ENCODE peak calls at places on chromosomes 1 and 21, in six cellular contexts. A is hepatocyte, Y is T47D, K is activated T-cell treated with anti-CD3 and anti-CD28 coated beads for 1 hour, X is cardiac fibroblast, C is fibroblast of mammary gland. N is an unnamed sample.
A peak's percentile ranks its signal among the peaks of the same experiment; 100 is the strongest.

GRCh38 chr1:14300991-14301703 is 297.3 kb upstream of the KAZN start:
- DNase-seq in A (peak; percentile 60), Y (no peak), K (no peak), X (no peak), C (peak; percentile 4), N (no peak)

GRCh38 chr1:17599301-17600300 is 60.1 kb downstream of the ARHGEF10L start:
- DNase-seq in A (no peak), Y (no peak), K (no peak), X (no peak), C (no peak), N (no peak)

GRCh38 chr1:101236546-101237228 is at the start of gene S1PR1:
- DNase-seq in A (peak; percentile 71), Y (no peak), K (peak; percentile 62), X (peak; percentile 83), C (peak; percentile 48), N (peak; percentile 53)

GRCh38 chr1:95196017-95196416 is 38.0 kb upstream of the RWDD3 start:
- DNase-seq in A (no peak), Y (no peak), K (no peak), X (no peak), C (no peak), N (no peak)

GRCh38 chr1:166905930-166906329 is 29.9 kb upstream of the TADA1 start:
- DNase-seq in A (no peak), Y (peak; percentile 10), K (no peak), X (peak; percentile 47), C (peak; percentile 56), N (no peak)

GRCh38 chr21:32867587-32867986 is 96.0 kb upstream of the PAXBP1 start:
- DNase-seq in A (no peak), Y (no peak), K (no peak), X (no peak), C (no peak), N (no peak)

GRCh38 chr1:219847215-219847855 is 81.0 kb downstream of the SLC30A10 start:
- DNase-seq in A (peak; percentile 12), Y (no peak), K (no peak), X (peak; percentile 2), C (peak; percentile 54), N (no peak)

GRCh38 chr1:167648252-167648849 is 18.3 kb downstream of the RCSD1 start:
- DNase-seq in A (no peak), Y (no peak), K (no peak), X (no peak), C (no peak), N (no peak)

GRCh38 chr21:41560701-41561158 is 52.8 kb upstream of the TMPRSS2 start:
- DNase-seq in A (peak; percentile 45), Y (no peak), K (no peak), X (no peak), C (no peak), N (no peak)

GRCh38 chr1:210605099-210605498 is 276.4 kb downstream of the HHAT start:
- DNase-seq in A (no peak), Y (no peak), K (no peak), X (no peak), C (no peak), N (no peak)

GRCh38 chr21:41399401-41399800 is 26.6 kb upstream of the MX1 start:
- DNase-seq in A (no peak), Y (no peak), K (no peak), X (no peak), C (no peak), N (no peak)

GRCh38 chr1:212718499-212718898 is 18.9 kb upstream of the BATF3 start:
- DNase-seq in A (no peak), Y (peak; percentile 60), K (no peak), X (peak; percentile 55), C (peak; percentile 49), N (no peak)

N was measured in HEK293T.